ENCODE peak calls at places on chromosome 3, in six cellular contexts. Z is HCT116, E is GM12878, I is K562, K is H1, C is HepG2. J is an unnamed sample.
A peak's percentile ranks its signal among the peaks of the same experiment; 100 is the strongest.

GRCh38 chr3:149473314-149473990 is 1.0 kb upstream of the TM4SF4 start:
- DNase-seq in K (no peak), E (no peak), I (no peak), C (no peak), Z (peak; percentile 19), J (no peak)

GRCh38 chr3:141979050-141979671 is 102.7 kb downstream of the ATP1B3 start:
- DNase-seq in Z (peak; percentile 45), E (no peak), I (no peak), C (no peak), K (no peak), J (no peak)

GRCh38 chr3:108088146-108088545 is 2.7 kb downstream of the CD47 start:
- DNase-seq in E (no peak), Z (no peak), I (no peak), C (no peak), K (no peak), J (no peak)

GRCh38 chr3:124594581-124594980 is 135.7 kb upstream of the UMPS start:
- DNase-seq in K (no peak), C (no peak), E (no peak), Z (no peak), I (peak; percentile 11), J (no peak)

GRCh38 chr3:173275740-173276139 is 121.8 kb upstream of the NLGN1 start:
- DNase-seq in Z (peak; percentile 2), I (peak; percentile 47), C (peak; percentile 11), K (no peak), E (no peak), J (no peak)

GRCh38 chr3:99920530-99921376 is 103.1 kb downstream of the CMSS1 start:
- DNase-seq in K (no peak), Z (no peak), C (peak; percentile 97), E (no peak), I (no peak), J (no peak)

GRCh38 chr3:154247806-154248480 is 76.3 kb downstream of the DHX36 start:
- DNase-seq in Z (no peak), C (peak; percentile 15), E (no peak), I (no peak), K (no peak), J (no peak)

GRCh38 chr3:189588061-189588817 is 43.0 kb upstream of the TP63 start:
- DNase-seq in E (no peak), I (no peak), Z (no peak), C (no peak), K (no peak), J (no peak)

GRCh38 chr3:138012526-138012925 is 2.6 kb downstream of the CLDN18 start:
- DNase-seq in K (no peak), I (no peak), E (no peak), C (no peak), Z (no peak), J (no peak)

GRCh38 chr3:144272715-144273114 is 301.1 kb downstream of the DIPK2A start:
- DNase-seq in Z (no peak), C (no peak), K (no peak), I (no peak), E (no peak), J (no peak)

GRCh38 chr3:23607184-23607847 is 198.4 kb upstream of the UBE2E1 start:
- DNase-seq in E (no peak), I (no peak), K (no peak), Z (no peak), C (no peak), J (no peak)
- TF ChIP-seq JUND in E (no peak), I (no peak), K (no peak), Z (no peak), C (no peak), J (no peak)

DNA sequence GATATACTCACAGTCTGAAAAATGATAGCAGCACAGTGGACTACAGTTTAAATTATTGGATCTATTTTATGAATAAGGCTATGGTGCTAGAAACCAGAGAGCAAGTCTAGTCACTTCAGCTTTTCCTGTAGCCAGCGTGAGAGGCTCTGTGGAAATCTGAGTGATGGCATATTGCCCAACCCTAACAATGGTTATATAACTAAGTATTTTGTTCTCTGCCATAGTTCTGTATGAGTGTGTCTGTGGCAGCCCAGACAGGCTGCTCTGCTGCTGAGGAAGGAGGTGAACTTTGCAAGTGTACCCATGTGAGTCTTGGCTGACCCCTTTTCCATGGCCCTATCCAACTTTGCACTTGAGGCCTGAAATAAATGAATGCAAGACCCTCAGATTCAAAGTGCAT is 105.7 kb downstream of the LRTM1 start:
- DNase-seq in C (no peak), E (no peak), I (no peak), Z (no peak), K (no peak), J (no peak)
- TF ChIP-seq JUND in C (no peak), E (no peak), I (no peak), Z (no peak), K (no peak), J (no peak)

GRCh38 chr3:49841126-49841525 is 15.2 kb downstream of the TRAIP start:
- DNase-seq in E (no peak), I (peak; percentile 28), Z (peak; percentile 33), K (peak; percentile 9), C (no peak), J (no peak)
- TF ChIP-seq JUND in E (no peak), I (no peak), Z (no peak), K (no peak), C (no peak), J (no peak)

GRCh38 chr3:177338697-177339219 is 141.5 kb upstream of the TBL1XR1 start:
- DNase-seq in K (no peak), E (no peak), C (peak; percentile 95), Z (no peak), I (peak; percentile 45), J (no peak)
- TF ChIP-seq JUND in K (no peak), E (no peak), C (peak; percentile 36), Z (no peak), I (peak; percentile 71), J (no peak)

GRCh38 chr3:11172136-11172670 is 17.9 kb downstream of the HRH1 start:
- DNase-seq in E (no peak), Z (no peak), K (no peak), I (no peak), C (no peak), J (no peak)

GRCh38 chr3:11170052-11170770 is 15.9 kb downstream of the HRH1 start:
- DNase-seq in I (no peak), K (no peak), E (no peak), Z (no peak), C (no peak), J (no peak)

GRCh38 chr3:11167590-11167989 is 13.3 kb downstream of the HRH1 start:
- DNase-seq in C (no peak), I (no peak), Z (no peak), K (no peak), E (no peak), J (no peak)

GRCh38 chr3:11168406-11168805 is 14.1 kb downstream of the HRH1 start:
- DNase-seq in E (no peak), K (no peak), I (no peak), C (no peak), Z (no peak), J (no peak)

DNA sequence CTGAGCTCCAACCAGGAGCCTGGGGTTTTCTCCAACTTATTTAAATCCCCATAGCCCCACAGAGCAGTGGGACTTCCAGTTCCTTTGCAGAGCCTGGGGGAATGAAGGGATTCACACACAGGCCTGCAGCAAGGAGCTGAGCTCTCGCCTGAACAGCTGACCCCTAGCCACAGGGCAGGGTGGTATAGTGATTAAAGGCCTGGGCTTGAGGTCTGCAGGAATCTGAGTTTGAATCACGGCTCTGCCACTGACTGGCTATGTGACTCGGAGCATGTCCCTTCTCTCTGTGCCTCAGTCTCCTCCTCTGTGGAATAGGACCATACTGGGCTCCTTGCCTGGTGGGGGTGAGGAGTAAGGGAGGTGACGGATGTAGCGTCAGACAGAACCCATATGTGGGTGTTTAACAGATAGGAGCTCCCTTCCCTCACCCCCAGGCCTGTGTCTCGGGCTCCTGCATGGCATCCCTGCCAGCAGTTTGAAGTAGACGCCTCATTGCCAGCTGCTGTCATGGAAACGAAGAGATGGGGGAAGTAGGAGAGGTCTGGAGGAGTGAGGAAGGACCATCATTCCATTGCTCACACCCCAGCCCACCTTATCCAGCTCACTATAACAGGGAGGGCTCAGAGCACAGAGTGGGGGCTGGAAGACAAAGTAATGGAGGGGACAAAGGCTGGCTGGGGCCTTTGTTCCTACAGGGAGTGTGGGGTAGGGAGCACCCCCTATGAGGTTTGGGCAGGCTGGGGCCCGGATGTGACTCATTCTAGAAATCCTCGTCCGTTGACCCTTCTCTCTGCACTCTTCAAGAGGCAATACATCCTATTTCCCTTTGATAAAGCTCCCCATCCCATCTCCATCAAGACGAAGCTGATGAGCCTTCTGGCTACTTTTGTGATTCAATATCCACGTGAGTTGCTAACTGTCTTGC is 14.8 kb downstream of the HRH1 start:
- DNase-seq in I (no peak), K (no peak), C (no peak), E (no peak), Z (no peak), J (no peak)
- TF ChIP-seq JUND in I (no peak), K (no peak), C (no peak), E (no peak), Z (no peak), J (no peak)

DNA sequence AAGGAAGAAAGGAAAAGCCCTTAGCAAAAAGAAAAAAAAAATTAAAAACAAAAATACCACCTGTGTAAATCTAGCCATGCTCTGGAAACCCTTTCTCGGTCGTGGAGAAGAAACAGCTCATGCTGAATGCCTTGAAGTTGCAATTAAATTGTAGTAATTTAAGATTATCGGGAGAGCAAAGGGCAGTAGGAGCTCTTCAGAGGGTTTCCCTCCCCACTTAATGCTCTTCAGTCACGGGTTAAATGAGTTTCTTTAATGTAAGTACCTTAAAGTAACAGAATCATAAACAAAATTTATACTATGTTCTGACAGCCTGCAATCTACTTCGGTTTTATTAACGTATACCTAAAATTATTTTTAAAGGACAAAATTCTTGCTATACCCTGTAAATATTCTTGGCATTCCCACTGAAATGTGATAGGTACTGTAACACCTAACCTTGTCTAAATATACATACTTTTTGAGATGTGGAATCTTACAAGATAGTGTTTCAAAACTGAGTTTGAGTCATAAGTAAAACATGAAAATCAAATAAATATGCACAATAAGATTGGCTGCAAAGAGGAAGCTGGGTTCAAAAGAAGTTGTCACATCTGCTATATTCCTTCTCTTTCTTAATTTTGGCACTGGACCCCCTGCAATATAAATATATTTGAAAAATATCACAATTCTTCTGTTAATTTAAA is 5.3 kb downstream of the FOXP1 start:
- DNase-seq in C (no peak), K (no peak), I (no peak), E (no peak), Z (no peak), J (no peak)
- TF ChIP-seq JUND in C (no peak), K (no peak), I (no peak), E (no peak), Z (no peak), J (no peak)

J was measured in T47D.